ENCODE peak calls at places on chromosomes 6 and 20, in six cellular contexts. One of them, this sample, is unnamed. For H3K4me1, the result is how much of the 10 kb centered on the place peaks cover.

GRCh38 chr20:52379723-52380336 is 188.3 kb upstream of the ZFP64 start:
- DNase-seq in right lobe of liver: peak
- DNase-seq in body of pancreas: peak
- DNase-seq in transverse colon: peak
- DNase-seq in A549: peak
- DNase-seq in ovary: peak
- DNase-seq in this sample: peak

GRCh38 chr6:53643481-53643965 is 22.0 kb downstream of the KLHL31 start:
- DNase-seq in right lobe of liver: no peak
- DNase-seq in body of pancreas: no peak
- DNase-seq in transverse colon: no peak
- DNase-seq in A549: no peak
- DNase-seq in ovary: no peak
- DNase-seq in this sample: no peak

GRCh38 chr6:52548353-52548713 is 28.5 kb downstream of the TRAM2 start:
- DNase-seq in right lobe of liver: no peak
- DNase-seq in body of pancreas: no peak
- DNase-seq in transverse colon: no peak
- DNase-seq in A549: no peak
- DNase-seq in ovary: no peak
- DNase-seq in this sample: no peak

GRCh38 chr6:85449818-85450577 is at the start of gene NT5E:
- DNase-seq in right lobe of liver: peak
- DNase-seq in body of pancreas: peak
- DNase-seq in transverse colon: peak
- DNase-seq in A549: peak
- DNase-seq in ovary: peak
- DNase-seq in this sample: peak

GRCh38 chr20:36128463-36129176 is 25.9 kb upstream of the EPB41L1 start:
- DNase-seq in right lobe of liver: no peak
- DNase-seq in body of pancreas: peak
- DNase-seq in transverse colon: no peak
- DNase-seq in A549: peak
- DNase-seq in ovary: no peak
- DNase-seq in this sample: peak

GRCh38 chr6:75094614-75095321 is 111.1 kb downstream of the COL12A1 start:
- DNase-seq in right lobe of liver: no peak
- DNase-seq in body of pancreas: no peak
- DNase-seq in transverse colon: no peak
- DNase-seq in A549: peak
- DNase-seq in ovary: no peak
- DNase-seq in this sample: peak

GRCh38 chr6:80641591-80641990 is 535.1 kb downstream of the BCKDHB start:
- DNase-seq in right lobe of liver: no peak
- DNase-seq in body of pancreas: no peak
- DNase-seq in transverse colon: no peak
- DNase-seq in A549: no peak
- DNase-seq in ovary: no peak
- DNase-seq in this sample: no peak

GRCh38 chr6:127458817-127459216 is 372 bp downstream of the KIAA0408 start:
- DNase-seq in right lobe of liver: peak
- DNase-seq in body of pancreas: peak
- DNase-seq in transverse colon: no peak
- DNase-seq in A549: no peak
- DNase-seq in ovary: no peak
- DNase-seq in this sample: peak

GRCh38 chr6:4021133-4021861 is 57.6 kb downstream of the FAM217A start:
- DNase-seq in right lobe of liver: peak
- DNase-seq in body of pancreas: peak
- DNase-seq in transverse colon: peak
- DNase-seq in A549: peak
- DNase-seq in ovary: peak
- DNase-seq in this sample: peak
- TF ChIP-seq POLR2A in right lobe of liver: peak
- TF ChIP-seq POLR2A in body of pancreas: peak
- TF ChIP-seq POLR2A in transverse colon: peak
- TF ChIP-seq POLR2A in A549: peak
- TF ChIP-seq POLR2A in ovary: peak
- TF ChIP-seq POLR2A in this sample: no peak

DNA sequence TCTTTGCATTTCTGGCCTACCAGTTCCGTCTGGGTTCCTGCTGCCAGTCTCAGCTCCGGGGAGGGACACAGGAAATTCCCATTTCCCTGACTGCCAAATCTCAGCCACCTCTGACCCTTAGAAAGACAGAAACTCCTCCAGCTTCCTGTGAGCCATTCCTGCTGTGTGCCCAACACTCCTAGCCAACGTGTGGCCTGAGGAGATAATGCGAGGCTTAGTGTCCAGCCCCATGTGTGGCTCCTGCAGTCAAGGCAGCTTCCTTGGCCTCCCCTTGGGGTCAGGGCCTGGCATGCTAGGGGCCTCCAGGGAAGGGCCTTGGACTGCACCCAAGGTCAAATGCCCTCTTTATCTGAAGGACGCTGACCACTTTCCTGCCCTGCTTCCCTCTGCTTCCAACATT is 45.1 kb downstream of the MAFB start:
- DNase-seq in right lobe of liver: no peak
- DNase-seq in body of pancreas: no peak
- DNase-seq in transverse colon: no peak
- DNase-seq in A549: no peak
- DNase-seq in ovary: no peak
- DNase-seq in this sample: peak
- H3K4me1 ChIP-seq in right lobe of liver: under half
- H3K4me1 ChIP-seq in body of pancreas: under half
- H3K4me1 ChIP-seq in transverse colon: under half
- H3K4me1 ChIP-seq in A549: under half
- H3K4me1 ChIP-seq in ovary: under half
- H3K4me1 ChIP-seq in this sample: under half

GRCh38 chr6:17280552-17281090 is 540 bp upstream of the RBM24 start:
- DNase-seq in right lobe of liver: peak
- DNase-seq in body of pancreas: peak
- DNase-seq in transverse colon: peak
- DNase-seq in A549: peak
- DNase-seq in ovary: peak
- DNase-seq in this sample: peak
- TF ChIP-seq CTCF in right lobe of liver: no peak
- TF ChIP-seq CTCF in body of pancreas: no peak
- TF ChIP-seq CTCF in transverse colon: no peak
- TF ChIP-seq CTCF in A549: no peak
- TF ChIP-seq CTCF in ovary: no peak
- TF ChIP-seq CTCF in this sample: no peak

GRCh38 chr6:41071501-41071922 is 644 bp downstream of the OARD1 start:
- DNase-seq in right lobe of liver: peak
- DNase-seq in body of pancreas: no peak
- DNase-seq in transverse colon: peak
- DNase-seq in A549: no peak
- DNase-seq in ovary: no peak
- DNase-seq in this sample: peak
- TF ChIP-seq POLR2A in right lobe of liver: no peak
- TF ChIP-seq POLR2A in body of pancreas: no peak
- TF ChIP-seq POLR2A in transverse colon: no peak
- TF ChIP-seq POLR2A in A549: peak
- TF ChIP-seq POLR2A in ovary: no peak
- TF ChIP-seq POLR2A in this sample: peak

This sample was measured in testis.